ENCODE peak calls at places on chromosome 20, in seven cellular contexts. B, M, D, Z, S, T and C are unnamed samples.

GRCh38 chr20:36113015-36113414 is 41.5 kb upstream of the EPB41L1 start:
- DNase-seq in S (no peak), B (no peak), D (no peak), T (no peak), M (no peak), Z (no peak), C (no peak)

GRCh38 chr20:18388860-18389259 is 78.0 kb downstream of the DZANK1 start:
- DNase-seq in D (peak; percentile 51), Z (no peak), B (no peak), M (peak; percentile 45), S (no peak), T (no peak), C (no peak)

GRCh38 chr20:44694159-44694558 is 21.0 kb upstream of the CCN5 start:
- DNase-seq in D (no peak), T (no peak), M (no peak), Z (no peak), S (no peak), B (no peak), C (no peak)

GRCh38 chr20:61230-61629 is 26.2 kb upstream of the DEFB125 start:
- DNase-seq in Z (no peak), B (no peak), D (no peak), T (no peak), S (no peak), M (no peak), C (no peak)

GRCh38 chr20:42441862-42442196 is 747.9 kb downstream of the PTPRT start:
- DNase-seq in D (no peak), Z (no peak), M (no peak), S (no peak), B (no peak), T (no peak), C (no peak)

GRCh38 chr20:16846011-16846410 is 97.9 kb downstream of the OTOR start:
- DNase-seq in Z (no peak), S (no peak), T (no peak), M (no peak), B (no peak), D (no peak), C (no peak)

GRCh38 chr20:6095409-6095808 is 27.4 kb downstream of the FERMT1 start:
- DNase-seq in D (no peak), S (no peak), M (no peak), Z (no peak), T (no peak), B (no peak), C (no peak)

GRCh38 chr20:13105864-13106457 is 97.2 kb downstream of the SPTLC3 start:
- DNase-seq in T (no peak), S (peak; percentile 41), Z (peak; percentile 50), B (peak; percentile 6), M (peak; percentile 84), D (peak; percentile 71), C (peak; percentile 78)

GRCh38 chr20:1940581-1940980 is 45.4 kb downstream of the SIRPA start:
- DNase-seq in D (no peak), Z (no peak), B (no peak), S (no peak), M (no peak), T (no peak), C (no peak)

GRCh38 chr20:56391037-56391436 is 978 bp downstream of the AURKA start:
- DNase-seq in D (no peak), T (no peak), B (no peak), M (no peak), S (peak; percentile 46), Z (no peak), C (no peak)

GRCh38 chr20:4910951-4911350 is 90.4 kb downstream of the SLC23A2 start:
- DNase-seq in Z (no peak), S (no peak), T (no peak), B (no peak), M (no peak), D (no peak), C (no peak)

DNA sequence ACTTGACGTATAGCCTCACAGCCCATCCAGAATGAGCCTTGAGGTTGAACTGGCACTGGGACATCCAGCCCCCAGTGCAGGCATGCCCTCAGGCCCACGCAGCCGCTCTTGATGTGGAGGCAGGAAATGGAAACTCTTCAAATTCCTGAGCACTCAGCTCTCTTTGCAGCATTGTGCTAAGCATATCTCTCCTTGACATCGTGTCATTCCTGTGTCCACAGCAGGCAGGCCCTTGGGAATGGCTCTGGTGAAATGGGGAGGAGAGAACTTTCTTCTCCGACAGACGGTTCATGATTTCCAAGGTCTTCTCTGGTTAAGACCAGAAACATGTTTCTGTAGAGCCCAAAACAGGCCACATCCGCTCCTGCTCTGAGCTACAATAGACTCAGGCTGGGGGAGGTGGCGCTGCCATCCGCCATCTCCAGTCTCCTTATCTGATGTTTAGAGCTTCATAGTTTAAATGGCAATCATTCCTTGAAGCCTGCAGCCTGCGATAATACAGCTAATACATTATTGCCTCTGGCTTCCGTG is 248.8 kb downstream of the CDH4 start:
- DNase-seq in M (no peak), Z (no peak), T (no peak), S (no peak), B (no peak), D (peak; percentile 14), C (no peak)
- H3K4me1 ChIP-seq in M (no peaks in the 10 kb centered on the region), Z (peaks cover 13% of the 10 kb centered on the region), T (peaks cover 14% of the 10 kb centered on the region), S (peaks cover 58% of the 10 kb centered on the region), B (no peaks in the 10 kb centered on the region), D (no peaks in the 10 kb centered on the region), C (no peaks in the 10 kb centered on the region)

GRCh38 chr20:37479275-37479674 is 41.8 kb upstream of the NNAT start:
- DNase-seq in S (no peak), T (no peak), B (no peak), Z (no peak), M (no peak), D (no peak), C (no peak)

GRCh38 chr20:37480915-37481314 is 40.1 kb upstream of the NNAT start:
- DNase-seq in D (no peak), T (no peak), B (no peak), S (no peak), Z (no peak), M (no peak), C (no peak)

GRCh38 chr20:37479925-37480691 is 40.9 kb upstream of the NNAT start:
- DNase-seq in S (no peak), T (no peak), B (no peak), M (no peak), D (no peak), Z (no peak), C (no peak)

GRCh38 chr20:37484386-37484785 is 36.7 kb upstream of the NNAT start:
- DNase-seq in D (no peak), S (no peak), T (no peak), Z (no peak), M (no peak), B (no peak), C (no peak)

GRCh38 chr20:37481610-37482009 is 39.4 kb upstream of the NNAT start:
- DNase-seq in T (no peak), D (no peak), S (no peak), B (no peak), M (no peak), Z (no peak), C (no peak)
- H3K27ac ChIP-seq in T (no peak overlapping the region), D (no peak overlapping the region), S (no peak overlapping the region), B (no peak overlapping the region), M (no peak overlapping the region), Z (no peak overlapping the region), C (peak overlapping the region; percentile 89)

DNA sequence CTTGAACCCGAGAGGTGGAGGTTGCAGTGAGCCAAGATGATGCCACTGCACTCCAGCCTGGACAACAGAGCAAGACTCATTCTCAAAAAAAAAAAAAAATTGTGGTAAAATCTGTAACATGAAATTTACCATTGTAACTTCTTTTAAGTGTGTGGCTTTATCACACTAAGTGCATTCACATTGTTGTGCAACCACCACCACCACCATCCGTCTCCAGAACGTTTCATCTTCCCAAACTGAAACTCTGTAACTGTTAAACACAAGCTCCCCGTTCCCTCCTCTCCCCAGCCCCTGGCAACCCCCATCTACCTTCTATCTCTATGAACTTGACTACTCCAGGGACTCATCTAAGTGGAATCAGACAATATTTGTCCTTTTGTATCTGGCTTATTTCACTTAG is 29.7 kb downstream of the PDRG1 start:
- DNase-seq in Z (no peak), S (no peak), B (no peak), M (no peak), D (no peak), T (no peak), C (no peak)
- H3K4me2 ChIP-seq in Z (no peak overlapping the region), S (no peak overlapping the region), B (no peak overlapping the region), M (no peak overlapping the region), D (no peak overlapping the region), T (no peak overlapping the region), C (no peak overlapping the region)

GRCh38 chr20:20012517-20012916 is 4.6 kb upstream of the NAA20 start:
- DNase-seq in B (no peak), T (no peak), D (no peak), M (no peak), S (no peak), Z (no peak), C (no peak)
- H3K4me1 ChIP-seq in B (peaks cover 9% of the 10 kb centered on the region), T (no peaks in the 10 kb centered on the region), D (peaks cover 7% of the 10 kb centered on the region), M (peaks cover 29% of the 10 kb centered on the region), S (peaks cover 8% of the 10 kb centered on the region), Z (no peaks in the 10 kb centered on the region), C (peaks cover 7% of the 10 kb centered on the region)

GRCh38 chr20:54126809-54127655 is 46.8 kb downstream of the CYP24A1 start:
- DNase-seq in D (no peak), M (no peak), Z (no peak), S (no peak), B (no peak), T (no peak), C (no peak)

GRCh38 chr20:54131675-54132611 is 41.8 kb downstream of the CYP24A1 start:
- DNase-seq in S (no peak), T (no peak), D (no peak), M (no peak), Z (peak; percentile 53), B (no peak), C (no peak)

GRCh38 chr20:54129350-54129749 is 44.4 kb downstream of the CYP24A1 start:
- DNase-seq in Z (no peak), B (no peak), S (no peak), M (no peak), T (no peak), D (no peak), C (no peak)

GRCh38 chr20:54123587-54124180 is 50.1 kb downstream of the CYP24A1 start:
- DNase-seq in S (no peak), Z (peak; percentile 5), B (no peak), D (peak; percentile 62), M (peak; percentile 100), T (no peak), C (no peak)

DNA sequence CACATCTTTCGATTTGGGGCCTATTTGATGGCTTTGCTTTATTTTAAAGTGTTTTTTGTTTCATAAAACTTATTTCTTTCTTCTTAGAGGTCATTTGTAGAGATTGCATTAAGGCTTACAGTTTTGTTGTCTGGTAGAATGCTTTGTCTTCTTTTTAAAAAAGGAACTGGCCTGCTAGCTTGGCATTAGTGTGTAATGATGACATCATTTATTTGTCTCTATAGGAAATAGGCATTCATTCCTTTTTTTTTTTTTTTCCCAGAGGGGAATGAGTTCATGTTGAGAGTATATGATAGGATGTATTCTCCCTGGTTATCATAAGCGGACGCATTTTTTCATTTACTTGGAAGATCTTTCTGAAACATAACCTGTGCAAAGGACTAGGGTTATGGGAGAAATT is 45.6 kb downstream of the CYP24A1 start:
- DNase-seq in M (peak; percentile 53), D (no peak), T (no peak), B (no peak), S (no peak), Z (no peak), C (no peak)
- H3K27ac ChIP-seq in M (no peak overlapping the region), D (no peak overlapping the region), T (no peak overlapping the region), B (no peak overlapping the region), S (no peak overlapping the region), Z (no peak overlapping the region), C (no peak overlapping the region)

GRCh38 chr20:51022227-51022802 is 592 bp downstream of the KCNG1 start:
- DNase-seq in T (no peak), S (no peak), B (no peak), M (peak; percentile 25), D (no peak), Z (no peak), C (no peak)
- H3K4me2 ChIP-seq in T (peak overlapping the region; percentile 82), S (no peak overlapping the region), B (peak overlapping the region; percentile 7), M (peak overlapping the region; percentile 93), D (peak overlapping the region; percentile 71), Z (peak overlapping the region; percentile 84), C (no peak overlapping the region)